ENCODE peak calls at places on chromosomes 1 and 21, in eight cellular contexts. T, D, Y, Q, M, S, O and J are unnamed samples.

GRCh38 chr1:102896286-102896685 is 212.0 kb downstream of the COL11A1 start:
- DNase-seq in M (no peak), Y (no peak), O (no peak), T (no peak), D (no peak), S (no peak), Q (no peak), J (no peak)

GRCh38 chr1:2496087-2496622 is 20.1 kb downstream of the PLCH2 start:
- DNase-seq in O (peak; percentile 57), T (no peak), Y (no peak), M (no peak), S (no peak), D (no peak), Q (no peak), J (no peak)

GRCh38 chr21:25607812-25608737 is 794 bp upstream of the MRPL39 start:
- DNase-seq in O (peak; percentile 83), S (peak; percentile 42), Y (peak; percentile 71), Q (peak; percentile 71), M (peak; percentile 58), T (peak; percentile 86), D (peak; percentile 79), J (no peak)

GRCh38 chr1:211639500-211640361 is 35.7 kb downstream of the NEK2 start:
- DNase-seq in M (peak; percentile 89), D (no peak), S (no peak), O (no peak), Y (peak; percentile 93), Q (no peak), T (no peak), J (peak; percentile 82)

GRCh38 chr1:234135501-234135900 is 231.0 kb downstream of the SLC35F3 start:
- DNase-seq in Y (no peak), M (no peak), D (no peak), O (no peak), Q (no peak), S (no peak), T (no peak), J (no peak)

GRCh38 chr1:2283991-2284895 is 56.1 kb downstream of the SKI start:
- DNase-seq in M (no peak), D (no peak), Y (no peak), O (no peak), Q (no peak), S (no peak), T (no peak), J (no peak)

GRCh38 chr1:241639040-241639652 is 1.0 kb downstream of the CHML start:
- DNase-seq in D (no peak), S (no peak), M (no peak), Y (no peak), T (no peak), Q (no peak), O (peak; percentile 46), J (no peak)

GRCh38 chr1:220999872-221000863 is 120.9 kb downstream of the HLX start:
- DNase-seq in Y (no peak), T (no peak), S (no peak), O (no peak), Q (no peak), D (no peak), M (no peak), J (no peak)

GRCh38 chr21:46052703-46053651 is 44.9 kb upstream of the COL6A2 start:
- DNase-seq in Y (peak; percentile 72), D (no peak), O (no peak), Q (no peak), T (peak; percentile 71), S (no peak), M (peak; percentile 77), J (peak; percentile 81)

GRCh38 chr1:31476891-31477846 is 64.2 kb downstream of the SERINC2 start:
- DNase-seq in S (no peak), Q (no peak), D (no peak), O (no peak), Y (no peak), T (no peak), M (peak; percentile 93), J (no peak)

GRCh38 chr1:151992345-151993083 is 1.1 kb downstream of the S100A10 start:
- DNase-seq in O (peak; percentile 51), S (no peak), Q (no peak), Y (peak; percentile 98), M (peak; percentile 99), T (peak; percentile 96), D (no peak), J (peak; percentile 93)

GRCh38 chr1:155002479-155003226 is at the start of gene ZBTB7B:
- DNase-seq in M (no peak), Y (no peak), Q (no peak), T (no peak), O (no peak), S (no peak), D (no peak), J (no peak)

GRCh38 chr21:41751621-41752020 is 15.2 kb downstream of the RIPK4 start:
- DNase-seq in D (no peak), S (no peak), Y (no peak), O (no peak), T (no peak), M (peak; percentile 71), Q (no peak), J (no peak)

GRCh38 chr1:16721871-16722641 is 18.3 kb upstream of the RNU1-4 start:
- DNase-seq in D (no peak), M (no peak), Q (no peak), T (peak; percentile 20), S (no peak), Y (no peak), O (no peak), J (peak; percentile 82)

GRCh38 chr21:28104346-28104745 is 888.3 kb downstream of the LTN1 start:
- DNase-seq in T (no peak), M (no peak), D (no peak), Y (no peak), O (no peak), Q (no peak), S (no peak), J (no peak)

GRCh38 chr1:235990376-235990795 is 74.5 kb downstream of the NID1 start:
- DNase-seq in M (no peak), S (no peak), Y (no peak), Q (no peak), O (no peak), D (no peak), T (no peak), J (no peak)

GRCh38 chr21:39029086-39029772 is 154.0 kb downstream of the PSMG1 start:
- DNase-seq in Q (no peak), S (no peak), D (no peak), M (no peak), T (no peak), O (no peak), Y (no peak), J (no peak)

GRCh38 chr1:30597711-30598110 is 125.7 kb downstream of the MATN1 start:
- DNase-seq in D (no peak), Q (no peak), O (no peak), T (no peak), Y (no peak), M (no peak), S (no peak), J (no peak)

GRCh38 chr1:23169727-23170335 is 1.2 kb upstream of the LUZP1 start:
- DNase-seq in Y (peak; percentile 54), D (peak; percentile 71), Q (peak; percentile 21), S (no peak), O (peak; percentile 28), T (peak; percentile 91), M (no peak), J (no peak)

GRCh38 chr1:212952596-212952995 is 2.3 kb downstream of the VASH2 start:
- DNase-seq in T (no peak), Q (peak; percentile 79), S (no peak), M (no peak), O (no peak), Y (no peak), D (no peak), J (no peak)

GRCh38 chr1:212513586-212513985 is 80.9 kb downstream of the NENF start:
- DNase-seq in T (no peak), Y (no peak), M (no peak), Q (no peak), O (no peak), D (no peak), S (no peak), J (no peak)

GRCh38 chr1:34113887-34114286 is 51.1 kb downstream of the CSMD2 start:
- DNase-seq in D (no peak), M (no peak), O (no peak), Q (no peak), T (no peak), S (no peak), Y (no peak), J (no peak)

GRCh38 chr1:97934491-97934890 is 13.7 kb upstream of the DPYD start:
- DNase-seq in T (no peak), M (no peak), D (no peak), S (no peak), Q (no peak), Y (no peak), O (no peak), J (no peak)

GRCh38 chr1:151513626-151514101 is 2.5 kb downstream of the CGN start:
- DNase-seq in Q (no peak), O (no peak), T (no peak), M (peak; percentile 85), S (no peak), Y (no peak), D (no peak), J (no peak)